ENCODE peak calls at places on chromosomes 2 and 18, in seven cellular contexts. O is fibroblast of villous mesenchyme, J is pancreas, H is IMR-90, R is AG10803, A is ovary, F is AG04449. E is an unnamed sample.

GRCh38 chr2:157447751-157448150 is 3.9 kb upstream of the CYTIP start:
- DNase-seq in O (peak), J (no peak), H (no peak), R (no peak), A (no peak), F (no peak), E (no peak)

GRCh38 chr2:197838036-197838435 is 33.6 kb downstream of the PLCL1 start:
- DNase-seq in O (peak), J (no peak), H (peak), R (peak), A (peak), F (no peak), E (peak)

GRCh38 chr2:160075171-160075570 is 12.8 kb upstream of the PLA2R1 start:
- DNase-seq in O (peak), J (no peak), H (peak), R (peak), A (no peak), F (peak), E (peak)

GRCh38 chr2:175097297-175097696 is 70.7 kb downstream of the ATF2 start:
- DNase-seq in O (peak), J (no peak), H (peak), R (peak), A (no peak), F (peak), E (peak)

GRCh38 chr2:20664071-20664390 is 2.9 kb upstream of the GDF7 start:
- DNase-seq in O (no peak), J (no peak), H (no peak), R (no peak), A (no peak), F (no peak), E (no peak)

GRCh38 chr2:32061973-32062861 is 1.1 kb upstream of the SPAST start:
- DNase-seq in O (peak), J (no peak), H (peak), R (peak), A (peak), F (no peak), E (peak)

GRCh38 chr2:134739261-134739878 is 20.6 kb upstream of the TMEM163 start:
- DNase-seq in O (no peak), J (no peak), H (no peak), R (no peak), A (no peak), F (no peak), E (no peak)

GRCh38 chr2:120625865-120626560 is 109.7 kb upstream of the GLI2 start:
- DNase-seq in O (no peak), J (peak), H (no peak), R (no peak), A (no peak), F (no peak), E (no peak)

GRCh38 chr2:2014251-2014761 is 270.0 kb upstream of the PXDN start:
- DNase-seq in O (peak), J (no peak), H (no peak), R (peak), A (no peak), F (no peak), E (peak)

GRCh38 chr18:32277492-32277988 is 87.7 kb downstream of the MEP1B start:
- DNase-seq in O (no peak), J (no peak), H (no peak), R (no peak), A (no peak), F (no peak), E (no peak)

GRCh38 chr2:30208453-30208852 is 22.9 kb upstream of the LBH start:
- DNase-seq in O (peak), J (no peak), H (peak), R (peak), A (peak), F (peak), E (peak)

GRCh38 chr2:197873293-197873701 is 68.9 kb downstream of the PLCL1 start:
- DNase-seq in O (peak), J (no peak), H (peak), R (peak), A (no peak), F (peak), E (peak)

GRCh38 chr2:169838743-169839489 is 11.7 kb downstream of the UBR3 start:
- DNase-seq in O (no peak), J (no peak), H (no peak), R (no peak), A (no peak), F (no peak), E (no peak)

GRCh38 chr18:45935591-45936335 is 31.4 kb downstream of the EPG5 start:
- DNase-seq in O (no peak), J (no peak), H (peak), R (peak), A (no peak), F (no peak), E (no peak)

GRCh38 chr2:154995332-154995731 is 296.8 kb downstream of the KCNJ3 start:
- DNase-seq in O (peak), J (no peak), H (no peak), R (no peak), A (no peak), F (no peak), E (no peak)

GRCh38 chr2:234630676-234631350 is 133.9 kb upstream of the ARL4C start:
- DNase-seq in O (peak), J (no peak), H (peak), R (peak), A (no peak), F (no peak), E (no peak)

GRCh38 chr18:12044591-12044990 is 49.1 kb upstream of the ANKRD62 start:
- DNase-seq in O (no peak), J (no peak), H (no peak), R (no peak), A (no peak), F (no peak), E (no peak)

DNA sequence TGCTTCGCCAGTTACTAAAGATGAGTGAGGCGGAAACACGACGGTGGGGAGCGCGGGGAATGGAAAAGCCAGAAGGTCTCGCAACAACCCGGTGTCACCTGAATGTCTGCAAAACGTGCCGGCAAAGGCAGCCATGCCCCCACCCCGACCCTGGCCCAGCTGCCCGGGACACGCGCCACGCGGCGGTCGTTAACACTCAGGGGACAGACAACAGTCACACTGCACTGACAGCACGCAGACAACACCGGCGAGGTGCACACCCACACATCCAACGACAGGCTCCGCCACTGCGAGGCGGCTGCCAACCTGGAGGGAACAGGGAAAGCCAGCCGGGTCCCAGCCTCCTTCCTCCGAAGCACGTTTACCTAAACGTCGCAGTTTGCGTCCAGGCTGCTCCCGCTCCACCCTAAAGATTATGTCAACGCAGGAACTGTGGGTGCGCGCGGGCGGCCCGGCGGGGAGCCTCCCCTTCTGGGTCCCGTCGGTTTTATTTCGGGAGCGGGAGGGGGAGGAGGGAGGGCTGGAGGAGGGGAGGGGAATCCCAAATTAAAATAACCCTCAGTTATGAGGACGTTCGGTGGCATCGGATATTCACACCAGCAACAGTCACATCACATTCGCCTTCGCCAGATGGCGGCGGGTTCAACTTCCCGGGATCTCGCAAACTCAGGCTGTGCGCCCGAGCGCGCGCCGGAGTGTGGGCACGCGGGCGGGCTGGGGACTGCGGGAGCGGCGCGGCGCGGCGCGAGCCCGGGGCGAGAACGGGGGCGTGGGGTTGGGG is 694 bp downstream of the PTGR3 start:
- DNase-seq in O (peak), J (peak), H (peak), R (peak), A (peak), F (no peak), E (peak)
- TF ChIP-seq CTCF in O (no peak), J (no peak), H (no peak), R (peak), A (no peak), F (no peak), E (peak)

GRCh38 chr2:152546230-152546837 is 170.9 kb downstream of the PRPF40A start:
- DNase-seq in O (no peak), J (no peak), H (peak), R (no peak), A (no peak), F (no peak), E (no peak)

GRCh38 chr2:152549428-152549827 is 167.8 kb downstream of the PRPF40A start:
- DNase-seq in O (no peak), J (no peak), H (peak), R (peak), A (no peak), F (no peak), E (peak)

GRCh38 chr2:152550386-152550785 is 166.9 kb downstream of the PRPF40A start:
- DNase-seq in O (peak), J (no peak), H (peak), R (no peak), A (no peak), F (no peak), E (no peak)

GRCh38 chr2:152548111-152548875 is 169.0 kb downstream of the PRPF40A start:
- DNase-seq in O (no peak), J (no peak), H (peak), R (no peak), A (no peak), F (no peak), E (peak)

DNA sequence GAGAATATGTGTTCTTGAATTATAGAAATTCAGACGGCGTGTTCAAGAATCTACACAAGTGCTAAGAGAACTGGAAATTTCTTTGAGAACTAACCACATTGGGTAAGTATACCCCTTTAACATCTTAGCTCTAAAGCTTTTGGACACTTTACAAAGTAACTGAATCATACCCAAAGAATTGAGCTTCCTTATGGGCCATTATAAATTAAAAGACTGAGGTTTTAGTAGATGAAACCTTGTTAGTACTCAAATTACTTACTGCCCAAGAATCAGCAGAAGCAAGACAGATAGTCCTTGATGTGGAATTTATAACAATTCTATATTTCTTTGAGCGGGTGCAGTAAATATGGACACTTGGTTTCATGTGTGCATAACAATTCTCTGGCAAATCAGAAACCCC is 168.3 kb downstream of the PRPF40A start:
- DNase-seq in O (no peak), J (no peak), H (peak), R (peak), A (no peak), F (no peak), E (no peak)
- H3K4me3 ChIP-seq in O (no peak), J (no peak), H (no peak), R (no peak), A (no peak), F (no peak), E (no peak)

GRCh38 chr2:148644885-148645134 is 259 bp downstream of the EPC2 start:
- DNase-seq in O (no peak), J (no peak), H (no peak), R (no peak), A (no peak), F (no peak), E (no peak)
- TF ChIP-seq CTCF in O (no peak), J (no peak), H (no peak), R (no peak), A (no peak), F (no peak), E (no peak)

DNA sequence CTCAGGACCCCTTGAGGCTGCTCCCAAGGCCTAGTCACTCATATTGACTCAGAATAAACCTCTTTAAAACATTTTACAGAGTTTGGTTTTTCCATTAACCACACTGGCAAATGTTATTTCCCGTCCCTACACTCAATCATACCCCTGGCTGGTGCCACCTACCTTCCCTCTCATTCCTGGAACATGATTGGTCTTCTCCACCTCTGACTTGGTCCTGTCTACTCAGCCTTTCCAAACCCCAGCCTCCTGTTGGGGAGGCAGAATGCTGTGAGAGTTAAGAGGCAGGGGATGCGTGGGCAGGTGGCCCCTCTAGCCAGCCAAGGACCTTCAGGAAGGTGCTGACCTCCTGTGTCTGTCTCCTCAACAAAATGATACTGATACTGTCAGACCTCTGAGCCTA is 149.3 kb downstream of the CABLES1 start:
- DNase-seq in O (no peak), J (no peak), H (no peak), R (no peak), A (no peak), F (no peak), E (no peak)
- H3K4me3 ChIP-seq in O (no peak), J (no peak), H (no peak), R (no peak), A (no peak), F (no peak), E (no peak)

GRCh38 chr2:37985333-37985732 is 60.2 kb downstream of the RMDN2 start:
- DNase-seq in O (peak), J (no peak), H (peak), R (peak), A (no peak), F (no peak), E (peak)

GRCh38 chr2:37982847-37983246 is 57.8 kb downstream of the RMDN2 start:
- DNase-seq in O (no peak), J (no peak), H (no peak), R (no peak), A (no peak), F (no peak), E (no peak)

GRCh38 chr2:37983719-37984118 is 58.6 kb downstream of the RMDN2 start:
- DNase-seq in O (no peak), J (no peak), H (no peak), R (no peak), A (no peak), F (no peak), E (no peak)

GRCh38 chr2:37984176-37984575 is 59.1 kb downstream of the RMDN2 start:
- DNase-seq in O (no peak), J (no peak), H (no peak), R (peak), A (no peak), F (no peak), E (no peak)

DNA sequence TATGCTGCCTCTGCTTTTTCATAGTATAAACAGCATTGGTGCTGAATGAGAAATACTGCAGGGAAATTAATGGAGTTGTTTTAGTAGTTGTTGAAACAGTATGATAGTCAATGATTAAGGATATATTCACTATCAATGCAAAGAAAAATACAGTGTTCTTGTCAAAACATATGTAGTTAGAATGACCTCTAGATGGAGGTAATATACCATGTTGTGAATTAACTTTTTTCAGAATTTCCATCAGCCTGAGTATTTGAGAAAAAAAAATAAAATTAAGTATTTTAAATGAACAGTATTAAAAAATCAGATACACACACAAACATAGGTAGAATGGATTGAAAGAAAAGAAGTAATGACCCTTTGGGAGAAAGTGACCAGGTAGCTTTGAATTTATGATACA is 59.5 kb downstream of the RMDN2 start:
- DNase-seq in O (peak), J (no peak), H (peak), R (peak), A (no peak), F (no peak), E (peak)
- TF ChIP-seq CTCF in O (peak), J (no peak), H (peak), R (peak), A (no peak), F (peak), E (peak)

GRCh38 chr18:907171-907879 is 2.7 kb downstream of the ADCYAP1 start:
- DNase-seq in O (no peak), J (peak), H (no peak), R (no peak), A (no peak), F (no peak), E (no peak)

GRCh38 chr18:908631-909621 is 4.3 kb downstream of the ADCYAP1 start:
- DNase-seq in O (no peak), J (peak), H (no peak), R (no peak), A (no peak), F (no peak), E (no peak)

GRCh38 chr18:905948-906415 is 1.3 kb downstream of the ADCYAP1 start:
- DNase-seq in O (no peak), J (peak), H (no peak), R (no peak), A (no peak), F (no peak), E (no peak)

GRCh38 chr18:906416-907170 is 1.9 kb downstream of the ADCYAP1 start:
- DNase-seq in O (no peak), J (peak), H (no peak), R (no peak), A (no peak), F (no peak), E (no peak)

GRCh38 chr18:907880-908512 is 3.3 kb downstream of the ADCYAP1 start:
- DNase-seq in O (no peak), J (peak), H (no peak), R (no peak), A (no peak), F (no peak), E (no peak)
- H3K4me3 ChIP-seq in O (peak), J (no peak), H (peak), R (peak), A (peak), F (peak), E (peak)

GRCh38 chr2:182784777-182785176 is 68.7 kb downstream of the DNAJC10 start:
- DNase-seq in O (peak), J (no peak), H (peak), R (peak), A (no peak), F (no peak), E (peak)
- TF ChIP-seq CTCF in O (peak), J (no peak), H (peak), R (peak), A (no peak), F (peak), E (peak)

GRCh38 chr2:187408926-187409325 is 39.1 kb downstream of the CALCRL start:
- DNase-seq in O (no peak), J (no peak), H (no peak), R (no peak), A (no peak), F (no peak), E (no peak)
- H3K4me3 ChIP-seq in O (no peak), J (no peak), H (no peak), R (no peak), A (no peak), F (no peak), E (no peak)